ENCODE peak calls at places on chromosome 18, in seven cellular contexts. Z is tibial nerve, A is A549, U is HepG2, P is spleen, K is adrenal gland, V is prostate gland. L is an unnamed sample.

GRCh38 chr18:44568986-44569385 is 111.7 kb upstream of the SETBP1 start:
- DNase-seq in V (no peak), U (no peak), K (no peak), A (no peak), Z (no peak), P (no peak), L (no peak)

GRCh38 chr18:26656944-26657536 is 108.7 kb upstream of the KCTD1 start:
- DNase-seq in P (peak; percentile 91), V (peak; percentile 75), Z (peak; percentile 42), U (peak; percentile 6), A (peak; percentile 48), K (peak; percentile 78), L (no peak)

GRCh38 chr18:34709104-34709503 is 994 bp upstream of the DTNA start:
- DNase-seq in K (peak; percentile 49), U (peak; percentile 10), A (peak; percentile 34), P (no peak), V (no peak), Z (no peak), L (no peak)

GRCh38 chr18:43129946-43130523 is 14.6 kb upstream of the RIT2 start:
- DNase-seq in Z (no peak), U (no peak), V (no peak), K (no peak), P (no peak), A (no peak), L (no peak)

GRCh38 chr18:70397259-70397925 is 108.5 kb downstream of the SOCS6 start:
- DNase-seq in A (no peak), Z (no peak), U (no peak), P (no peak), V (no peak), K (no peak), L (no peak)

GRCh38 chr18:54119524-54120019 is 104.9 kb downstream of the MBD2 start:
- DNase-seq in U (peak; percentile 55), A (peak; percentile 57), Z (no peak), P (no peak), K (peak; percentile 35), V (peak; percentile 14), L (peak; percentile 57)

GRCh38 chr18:68759308-68759707 is 38.6 kb upstream of the CCDC102B start:
- DNase-seq in P (no peak), U (no peak), Z (no peak), A (no peak), K (no peak), V (no peak), L (no peak)

GRCh38 chr18:55220523-55220922 is 261.3 kb upstream of the CCDC68 start:
- DNase-seq in P (no peak), A (no peak), V (no peak), U (no peak), Z (no peak), K (no peak), L (no peak)

GRCh38 chr18:45877403-45877802 is 51.9 kb downstream of the SIGLEC15 start:
- DNase-seq in U (no peak), Z (no peak), A (no peak), P (no peak), K (no peak), V (no peak), L (no peak)

GRCh38 chr18:36850527-36851201 is 21.7 kb downstream of the KIAA1328 start:
- DNase-seq in Z (no peak), K (peak; percentile 48), A (peak; percentile 50), V (no peak), U (peak; percentile 13), P (no peak), L (peak; percentile 93)

GRCh38 chr18:22363867-22364463 is 53.8 kb downstream of the CTAGE1 start:
- DNase-seq in Z (no peak), A (no peak), P (no peak), V (no peak), K (no peak), U (no peak), L (no peak)

GRCh38 chr18:2982452-2983172 is 30.3 kb downstream of the LPIN2 start:
- DNase-seq in V (no peak), U (peak; percentile 68), P (no peak), K (no peak), A (peak; percentile 41), Z (no peak), L (peak; percentile 95)

GRCh38 chr18:54233761-54234160 is 9.3 kb upstream of the MBD2 start:
- DNase-seq in V (no peak), A (no peak), Z (no peak), U (no peak), K (no peak), P (no peak), L (no peak)

GRCh38 chr18:48709371-48709770 is 170.5 kb downstream of the CTIF start:
- DNase-seq in A (no peak), Z (no peak), V (no peak), U (no peak), P (no peak), K (no peak), L (no peak)

GRCh38 chr18:55376387-55376786 is 211.6 kb downstream of the TCF4 start:
- DNase-seq in V (no peak), K (no peak), P (no peak), U (no peak), Z (no peak), A (no peak), L (no peak)

GRCh38 chr18:79537758-79538157 is 141.8 kb upstream of the CTDP1 start:
- DNase-seq in U (no peak), P (no peak), A (no peak), K (no peak), Z (no peak), V (no peak), L (no peak)

GRCh38 chr18:36112302-36112701 is 16.8 kb downstream of the SLC39A6 start:
- DNase-seq in U (no peak), V (no peak), A (no peak), Z (no peak), K (no peak), P (no peak), L (no peak)

DNA sequence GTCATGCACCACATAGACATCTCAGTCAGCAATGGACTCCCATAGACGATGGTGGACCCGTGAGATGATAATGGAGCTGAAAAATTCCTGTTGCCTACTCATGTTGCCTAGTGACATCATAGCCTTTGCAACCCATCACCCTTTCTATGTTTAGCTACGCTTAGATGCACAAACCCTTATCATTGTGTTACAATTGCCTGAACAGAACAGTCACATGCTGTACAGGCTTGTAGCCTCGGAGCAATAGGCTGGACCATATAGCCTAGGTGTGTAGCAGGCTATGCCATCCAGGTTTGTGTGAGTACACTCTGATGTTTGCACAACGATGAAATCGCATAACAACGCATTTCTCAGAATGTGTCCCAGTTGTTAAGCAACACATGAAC is 221.6 kb downstream of the ALPK2 start:
- DNase-seq in V (no peak), Z (no peak), P (no peak), U (peak; percentile 94), K (no peak), A (peak; percentile 59), L (no peak)
- TF ChIP-seq POLR2A in V (no peak), Z (no peak), P (no peak), U (peak; percentile 54), K (no peak), A (no peak), L (no peak)

GRCh38 chr18:58087928-58088722 is 44.1 kb downstream of the NEDD4L start:
- DNase-seq in A (no peak), P (no peak), Z (no peak), K (no peak), U (no peak), V (peak; percentile 67), L (peak; percentile 64)
- TF ChIP-seq POLR2A in A (no peak), P (no peak), Z (no peak), K (no peak), U (no peak), V (no peak), L (peak; percentile 65)

DNA sequence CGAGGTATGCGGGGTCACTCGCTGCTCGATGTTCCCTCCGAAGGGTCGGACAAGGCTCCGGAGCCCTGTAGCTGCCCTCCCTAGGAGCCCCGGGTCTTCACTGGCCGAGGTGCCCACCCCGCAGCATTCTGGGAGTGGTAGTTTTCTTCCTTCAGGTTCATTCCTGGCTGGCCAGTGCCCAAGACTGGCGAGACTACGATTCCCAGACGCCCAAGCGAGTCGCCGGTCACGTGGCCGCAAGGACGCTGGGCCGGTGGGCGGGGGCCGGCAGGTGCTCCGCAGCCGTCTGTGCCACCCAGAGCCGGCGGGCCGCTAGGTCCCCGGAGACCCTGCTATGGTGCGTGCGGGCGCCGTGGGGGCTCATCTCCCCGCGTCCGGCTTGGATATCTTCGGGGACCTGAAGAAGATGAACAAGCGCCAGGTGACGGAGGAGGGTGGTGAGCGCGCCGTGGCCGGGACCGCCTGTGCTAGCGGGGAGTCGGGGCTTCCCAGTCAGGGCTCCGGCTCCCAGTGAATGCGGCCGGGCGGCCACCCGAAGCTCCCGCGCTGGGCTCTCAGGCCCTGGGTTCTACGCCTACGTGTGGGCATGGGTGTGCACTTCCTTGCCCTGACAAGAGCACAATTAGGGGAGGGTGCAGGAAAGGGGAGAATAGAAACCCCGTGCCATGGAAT is at the start of gene SEC11C:
- DNase-seq in V (peak; percentile 98), U (peak; percentile 95), P (peak; percentile 99), K (peak; percentile 99), A (peak; percentile 94), Z (peak; percentile 89), L (peak; percentile 98)
- TF ChIP-seq POLR2A in V (peak; percentile 40), U (peak; percentile 51), P (no peak), K (no peak), A (peak; percentile 36), Z (no peak), L (peak; percentile 52)

GRCh38 chr18:62715829-62716678 is 713 bp downstream of the PHLPP1 start:
- DNase-seq in K (peak; percentile 66), U (no peak), V (peak; percentile 38), P (peak; percentile 95), A (peak; percentile 53), Z (no peak), L (peak; percentile 74)
- TF ChIP-seq POLR2A in K (peak; percentile 35), U (no peak), V (no peak), P (no peak), A (no peak), Z (no peak), L (no peak)